ENCODE peak calls at places on chromosomes 13 and 19, in four cellular contexts. T, P, K and R are unnamed samples. For H3K9me3, the result is how much of the 10 kb centered on the place peaks cover.

GRCh38 chr13:111850458-111850857 is 216.5 kb upstream of the SOX1 start:
- DNase-seq in T (no peak), P (no peak), K (no peak), R (no peak)

GRCh38 chr19:19081642-19082151 is 17.9 kb downstream of the SLC25A42 start:
- DNase-seq in T (no peak), P (no peak), K (no peak), R (peak)

GRCh38 chr13:98851276-98851675 is 98.8 kb upstream of the SLC15A1 start:
- DNase-seq in T (no peak), P (no peak), K (no peak), R (no peak)

GRCh38 chr13:27721681-27722080 is 70.6 kb upstream of the GSX1 start:
- DNase-seq in K (no peak), T (no peak), P (no peak), R (no peak)

GRCh38 chr19:41321600-41322270 is 11.8 kb downstream of the CCDC97 start:
- DNase-seq in K (no peak), T (no peak), P (peak), R (peak)

GRCh38 chr13:53601181-53601580 is 572.6 kb downstream of the OLFM4 start:
- DNase-seq in K (no peak), T (no peak), P (no peak), R (no peak)

GRCh38 chr13:24301911-24302310 is 7.5 kb upstream of the C1QTNF9 start:
- DNase-seq in T (no peak), P (no peak), K (no peak), R (no peak)

GRCh38 chr13:27446986-27447583 is 3.3 kb downstream of the MTIF3 start:
- DNase-seq in P (peak), K (no peak), T (no peak), R (no peak)

GRCh38 chr19:7419777-7420439 is 68.9 kb downstream of the PEX11G start:
- DNase-seq in T (no peak), P (no peak), K (no peak), R (no peak)

DNA sequence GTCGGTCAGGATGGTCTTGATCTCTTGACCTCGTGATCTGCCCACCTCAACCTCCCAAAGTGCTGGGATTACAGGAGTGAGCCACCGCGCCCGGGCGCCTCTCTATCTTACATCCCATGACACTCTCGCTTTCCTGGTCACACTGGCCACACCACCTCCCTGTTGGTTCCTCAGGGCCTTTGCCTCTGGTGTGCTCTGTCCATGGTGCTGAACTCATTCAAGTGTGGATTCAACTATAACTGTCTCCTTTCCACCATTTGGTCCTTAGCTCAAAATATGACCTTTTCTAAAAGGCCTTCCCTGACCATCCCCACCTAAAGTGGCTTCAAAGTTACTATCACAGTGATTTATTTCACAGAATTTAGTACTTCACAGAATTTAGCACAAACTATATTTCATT is 3.7 kb upstream of the SMIM17 start:
- DNase-seq in K (no peak), T (no peak), P (no peak), R (peak)
- TF ChIP-seq CTCF in K (no peak), T (no peak), P (no peak), R (no peak)

GRCh38 chr19:9461938-9462337 is 26.6 kb upstream of the ZNF266 start:
- DNase-seq in P (no peak), K (no peak), T (no peak), R (no peak)

GRCh38 chr19:9467161-9467560 is 31.3 kb downstream of the ZNF560 start:
- DNase-seq in T (no peak), K (no peak), P (no peak), R (no peak)
- H3K9me3 ChIP-seq in T (under half), K (under half), P (half or more), R (under half)

GRCh38 chr19:940591-941291 is 14.9 kb downstream of the ARID3A start:
- DNase-seq in P (peak), T (no peak), K (peak), R (no peak)
- TF ChIP-seq CTCF in P (no peak), T (no peak), K (no peak), R (no peak)

DNA sequence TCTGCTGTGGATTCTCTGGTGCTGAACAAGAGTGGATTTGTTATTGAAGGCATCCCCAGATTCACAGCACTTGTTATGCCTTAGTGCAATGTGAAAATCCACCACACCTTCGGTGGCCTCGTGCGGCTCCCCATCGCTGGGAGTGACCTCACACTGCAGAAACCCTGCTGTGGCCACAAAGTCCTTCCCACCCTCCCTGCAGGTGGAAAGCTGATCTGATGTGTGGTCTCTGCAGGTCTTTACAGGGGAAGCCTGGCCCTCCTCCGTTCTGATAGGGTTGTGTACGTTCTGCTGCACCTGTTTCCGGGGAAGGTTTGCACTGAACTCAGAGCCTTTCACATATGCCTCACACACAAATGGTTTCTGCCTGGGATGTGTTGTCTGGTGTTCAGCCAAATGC is 5.0 kb downstream of the ZNF792 start:
- DNase-seq in T (no peak), K (no peak), P (no peak), R (no peak)
- H3K9me3 ChIP-seq in T (under half), K (half or more), P (half or more), R (under half)

DNA sequence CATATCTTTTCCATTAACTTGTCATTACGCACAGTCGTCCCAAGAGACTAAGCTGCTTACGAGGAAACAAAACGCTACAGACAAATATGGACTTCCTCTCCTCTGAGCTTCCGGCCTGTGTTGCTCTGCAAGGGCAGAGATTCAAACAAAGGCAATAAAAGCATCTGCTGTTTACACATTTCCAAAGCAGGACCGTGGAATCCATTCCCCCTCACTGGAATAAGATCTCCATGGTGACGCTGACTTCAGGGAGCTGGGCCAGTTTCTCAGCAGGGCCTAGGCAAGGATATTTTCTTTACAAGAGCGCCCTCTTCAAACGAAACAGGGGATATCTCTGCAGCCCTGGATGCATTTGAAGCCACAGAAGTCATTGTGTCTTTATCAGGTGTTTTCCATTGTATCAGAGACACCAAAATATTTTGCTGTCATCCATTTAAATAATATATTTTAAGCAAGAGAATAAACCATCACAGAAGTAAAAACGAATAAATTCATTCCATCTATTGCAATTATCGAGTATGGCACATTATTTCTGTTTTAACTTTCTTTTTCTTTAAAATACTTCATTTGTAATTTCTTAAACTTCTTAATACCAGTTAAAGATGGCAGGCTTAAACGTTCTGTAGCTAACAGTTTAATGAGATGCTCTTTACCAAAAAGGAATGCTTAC is 177.5 kb downstream of the DCLK1 start:
- DNase-seq in K (no peak), P (peak), T (no peak), R (peak)
- TF ChIP-seq CTCF in K (no peak), P (peak), T (peak), R (peak)

GRCh38 chr19:34457446-34457845 is 24.1 kb upstream of the WTIP start:
- DNase-seq in K (no peak), T (no peak), P (no peak), R (no peak)
- H3K9me3 ChIP-seq in K (under half), T (under half), P (under half), R (under half)